ENCODE peak calls at places on chromosome 13, in eight cellular contexts. D, J, Y, M, K, O, W and B are unnamed samples.

GRCh38 chr13:31476266-31476665 is 263.1 kb upstream of the RXFP2 start:
- DNase-seq in D (no peak), J (no peak), Y (no peak), M (no peak), K (no peak), O (peak; percentile 48), W (peak; percentile 96), B (no peak)

GRCh38 chr13:95368998-95369397 is 67.7 kb upstream of the ABCC4 start:
- DNase-seq in D (no peak), J (no peak), Y (no peak), M (no peak), K (no peak), O (no peak), W (no peak), B (no peak)

GRCh38 chr13:50842711-50843255 is 709 bp downstream of the DLEU7 start:
- DNase-seq in D (peak; percentile 20), J (no peak), Y (no peak), M (no peak), K (no peak), O (no peak), W (no peak), B (peak; percentile 4)

GRCh38 chr13:73369095-73369494 is 310.3 kb downstream of the KLF5 start:
- DNase-seq in D (no peak), J (no peak), Y (no peak), M (no peak), K (no peak), O (no peak), W (no peak), B (no peak)

GRCh38 chr13:43782686-43783085 is 4.1 kb downstream of the ENOX1 start:
- DNase-seq in D (no peak), J (no peak), Y (no peak), M (no peak), K (no peak), O (no peak), W (no peak), B (no peak)

GRCh38 chr13:83943530-83944279 is 61.4 kb upstream of the SLITRK1 start:
- DNase-seq in D (no peak), J (no peak), Y (no peak), M (peak; percentile 37), K (no peak), O (no peak), W (no peak), B (peak; percentile 51)

GRCh38 chr13:51246411-51247298 is 24.5 kb downstream of the FAM124A start:
- DNase-seq in D (no peak), J (no peak), Y (no peak), M (no peak), K (peak; percentile 69), O (no peak), W (no peak), B (peak; percentile 37)

GRCh38 chr13:78241278-78241919 is 322.8 kb upstream of the EDNRB start:
- DNase-seq in D (peak; percentile 70), J (no peak), Y (peak; percentile 69), M (peak; percentile 41), K (peak; percentile 13), O (peak; percentile 2), W (peak; percentile 26), B (peak; percentile 78)

GRCh38 chr13:73273737-73274136 is 214.9 kb downstream of the KLF5 start:
- DNase-seq in D (no peak), J (no peak), Y (no peak), M (no peak), K (no peak), O (peak; percentile 78), W (peak; percentile 76), B (no peak)

GRCh38 chr13:98839826-98840769 is 87.6 kb upstream of the SLC15A1 start:
- DNase-seq in D (peak; percentile 77), J (no peak), Y (peak; percentile 76), M (peak; percentile 90), K (peak; percentile 60), O (no peak), W (peak; percentile 67), B (peak; percentile 85)

GRCh38 chr13:52011690-52012511 is at the start of gene ALG11:
- DNase-seq in D (peak; percentile 100), J (peak; percentile 99), Y (peak; percentile 100), M (peak; percentile 96), K (peak; percentile 100), O (peak; percentile 93), W (peak; percentile 96), B (peak; percentile 99)

GRCh38 chr13:25217023-25217909 is 45.2 kb upstream of the AMER2 start:
- DNase-seq in D (no peak), J (no peak), Y (no peak), M (no peak), K (no peak), O (no peak), W (peak; percentile 2), B (no peak)

GRCh38 chr13:49374585-49375290 is 69.1 kb downstream of the CAB39L start:
- DNase-seq in D (no peak), J (no peak), Y (no peak), M (no peak), K (no peak), O (peak; percentile 6), W (peak; percentile 59), B (no peak)

GRCh38 chr13:19984430-19985218 is 26.1 kb downstream of the ZMYM2 start:
- DNase-seq in D (no peak), J (no peak), Y (no peak), M (no peak), K (no peak), O (peak; percentile 32), W (peak; percentile 73), B (peak; percentile 55)

GRCh38 chr13:20503088-20504083 is 22.3 kb downstream of the CRYL1 start:
- DNase-seq in D (no peak), J (no peak), Y (no peak), M (no peak), K (no peak), O (no peak), W (no peak), B (no peak)

DNA sequence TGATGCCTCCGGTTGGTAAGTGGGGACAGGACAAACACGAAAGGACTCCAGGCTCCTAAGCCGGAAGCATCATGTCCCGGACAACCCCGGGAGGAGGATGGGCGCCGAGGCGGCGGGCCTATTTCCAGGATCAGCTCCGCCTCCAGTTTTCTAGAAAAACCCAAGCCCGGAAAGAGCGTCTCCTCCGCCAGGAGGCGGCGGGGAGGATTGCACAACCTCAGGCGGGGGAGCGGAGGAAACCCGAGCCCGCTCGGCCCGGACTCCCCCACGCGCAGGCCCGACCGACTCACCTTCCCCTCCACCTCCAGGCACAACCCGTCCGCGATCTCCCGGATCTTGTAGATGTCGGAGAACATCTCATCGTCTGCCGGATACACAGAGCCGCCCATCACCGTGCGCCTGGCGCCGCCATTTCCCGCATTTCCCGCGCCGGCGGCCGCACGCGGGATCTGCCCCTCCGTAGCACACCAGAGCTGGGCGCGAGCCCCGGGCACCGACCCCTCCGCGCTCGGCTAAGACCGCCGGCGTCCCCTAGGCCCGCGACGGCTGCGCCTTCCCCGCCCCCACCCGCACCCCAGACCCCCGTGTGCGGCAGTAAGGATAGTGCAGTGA is 455 bp downstream of the TPT1 start:
- DNase-seq in D (peak; percentile 85), J (peak; percentile 87), Y (peak; percentile 85), M (peak; percentile 89), K (peak; percentile 92), O (peak; percentile 85), W (peak; percentile 91), B (peak; percentile 94)
- TF ChIP-seq CTCF in D (peak; percentile 67), J (peak; percentile 48), Y (peak; percentile 35), M (peak; percentile 51), K (peak; percentile 73), O (peak; percentile 53), W (peak; percentile 70), B (peak; percentile 56)

DNA sequence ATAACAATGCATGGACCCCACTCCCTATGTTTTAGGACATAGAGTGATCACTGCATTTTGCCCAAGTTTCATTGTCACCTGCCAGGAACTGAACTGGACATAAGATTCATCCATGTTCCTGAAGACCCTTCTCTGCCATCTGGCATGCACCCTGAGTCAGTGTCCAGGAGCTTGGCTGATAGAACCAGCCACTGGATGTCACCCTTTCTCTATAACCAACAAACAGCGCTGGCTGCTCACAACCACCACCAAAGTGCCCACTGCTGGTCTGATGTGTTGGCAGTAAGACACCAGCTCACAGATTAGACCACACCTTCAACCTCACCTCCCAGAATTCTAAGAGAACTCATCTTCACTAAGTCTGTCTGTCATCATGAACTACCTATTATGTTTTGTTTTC is 333.4 kb downstream of the ITGBL1 start:
- DNase-seq in D (peak; percentile 54), J (no peak), Y (peak; percentile 14), M (peak; percentile 86), K (peak; percentile 19), O (no peak), W (no peak), B (peak; percentile 64)
- TF ChIP-seq CTCF in D (no peak), J (no peak), Y (peak; percentile 14), M (peak; percentile 92), K (peak; percentile 64), O (no peak), W (no peak), B (peak; percentile 58)

GRCh38 chr13:113806526-113806925 is 47.5 kb downstream of the TMEM255B start:
- DNase-seq in D (no peak), J (no peak), Y (no peak), M (no peak), K (peak; percentile 5), O (no peak), W (no peak), B (no peak)

GRCh38 chr13:113806104-113806471 is 47.1 kb downstream of the TMEM255B start:
- DNase-seq in D (no peak), J (no peak), Y (no peak), M (no peak), K (peak; percentile 4), O (no peak), W (no peak), B (no peak)

GRCh38 chr13:113809934-113810333 is 50.9 kb downstream of the TMEM255B start:
- DNase-seq in D (no peak), J (no peak), Y (no peak), M (no peak), K (no peak), O (no peak), W (no peak), B (no peak)

GRCh38 chr13:113810640-113811039 is 51.6 kb downstream of the TMEM255B start:
- DNase-seq in D (no peak), J (no peak), Y (no peak), M (no peak), K (no peak), O (no peak), W (no peak), B (no peak)

DNA sequence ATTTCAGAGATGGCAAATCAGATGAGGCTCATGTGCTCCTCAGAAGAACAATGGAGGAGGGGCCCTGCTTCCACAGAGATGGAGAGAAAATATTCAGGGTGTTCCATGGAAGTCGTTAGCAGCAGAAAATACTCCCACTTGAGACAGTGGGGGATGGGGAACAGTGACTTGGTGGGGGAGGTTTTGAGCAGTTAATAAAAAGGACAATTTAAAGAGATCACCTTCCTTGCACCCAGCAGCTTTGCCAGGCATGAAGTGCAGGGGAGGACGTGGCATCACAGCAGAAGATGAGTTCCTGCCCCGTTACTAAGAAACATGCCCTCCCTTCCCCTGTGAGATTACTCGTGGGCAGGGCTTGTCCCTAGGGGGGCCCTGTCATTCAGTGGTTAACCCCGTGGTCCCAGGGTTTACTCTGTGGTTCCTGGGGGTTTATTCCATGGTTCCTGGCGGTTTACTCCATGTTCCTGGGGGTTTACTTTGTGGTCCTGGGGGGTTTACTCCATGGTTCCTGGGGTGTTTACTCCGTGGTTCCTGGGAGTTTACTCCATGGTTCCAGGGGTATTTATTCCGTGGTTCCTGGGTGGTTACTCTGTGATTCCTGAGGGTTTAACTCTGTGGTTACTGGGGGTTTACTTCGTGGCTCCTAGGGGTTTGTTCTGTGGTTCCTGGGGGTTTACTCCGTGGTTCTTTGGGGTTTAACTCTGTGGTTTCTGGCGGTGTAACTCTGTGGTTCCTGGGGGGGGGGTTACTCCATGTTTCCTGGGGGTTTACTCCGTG is 49.2 kb downstream of the TMEM255B start:
- DNase-seq in D (no peak), J (no peak), Y (no peak), M (no peak), K (no peak), O (no peak), W (no peak), B (no peak)
- TF ChIP-seq CTCF in D (no peak), J (no peak), Y (no peak), M (no peak), K (no peak), O (no peak), W (no peak), B (no peak)

GRCh38 chr13:68923995-68924394 is 1183.6 kb upstream of the ATXN8OS start:
- DNase-seq in D (no peak), J (no peak), Y (no peak), M (no peak), K (no peak), O (no peak), W (no peak), B (no peak)
- TF ChIP-seq CTCF in D (no peak), J (no peak), Y (no peak), M (no peak), K (no peak), O (no peak), W (no peak), B (no peak)